ENCODE peak calls at places on chromosomes 5 and 9, in seven cellular contexts. One of them, this sample, is unnamed.
A peak's percentile ranks its signal among the peaks of the same experiment; 100 is the strongest.

GRCh38 chr9:98603821-98604383 is 104.8 kb downstream of the GABBR2 start:
- DNase-seq in GM23338: no peak
- DNase-seq in GM23248: peak; percentile 92
- DNase-seq in neural progenitor cell: no peak
- DNase-seq in SK-N-SH: no peak
- DNase-seq in MM.1S: no peak
- DNase-seq in PC-3: no peak
- DNase-seq in this sample: no peak

GRCh38 chr9:87115790-87116189 is 168.5 kb upstream of the GAS1 start:
- DNase-seq in GM23338: no peak
- DNase-seq in GM23248: no peak
- DNase-seq in neural progenitor cell: no peak
- DNase-seq in SK-N-SH: no peak
- DNase-seq in MM.1S: no peak
- DNase-seq in PC-3: no peak
- DNase-seq in this sample: no peak

GRCh38 chr5:142134333-142135010 is 25.9 kb downstream of the NDFIP1 start:
- DNase-seq in GM23338: no peak
- DNase-seq in GM23248: no peak
- DNase-seq in neural progenitor cell: no peak
- DNase-seq in SK-N-SH: no peak
- DNase-seq in MM.1S: no peak
- DNase-seq in PC-3: no peak
- DNase-seq in this sample: no peak

GRCh38 chr9:121720311-121720991 is 69.0 kb downstream of the DAB2IP start:
- DNase-seq in GM23338: no peak
- DNase-seq in GM23248: peak; percentile 26
- DNase-seq in neural progenitor cell: no peak
- DNase-seq in SK-N-SH: no peak
- DNase-seq in MM.1S: no peak
- DNase-seq in PC-3: peak; percentile 35
- DNase-seq in this sample: peak; percentile 80

GRCh38 chr9:136020671-136021070 is 59.5 kb upstream of the UBAC1 start:
- DNase-seq in GM23338: no peak
- DNase-seq in GM23248: no peak
- DNase-seq in neural progenitor cell: no peak
- DNase-seq in SK-N-SH: no peak
- DNase-seq in MM.1S: no peak
- DNase-seq in PC-3: no peak
- DNase-seq in this sample: no peak

GRCh38 chr5:131386779-131387178 is 122.9 kb downstream of the CDC42SE2 start:
- DNase-seq in GM23338: peak; percentile 28
- DNase-seq in GM23248: no peak
- DNase-seq in neural progenitor cell: no peak
- DNase-seq in SK-N-SH: no peak
- DNase-seq in MM.1S: no peak
- DNase-seq in PC-3: peak; percentile 35
- DNase-seq in this sample: no peak

GRCh38 chr9:129773262-129774048 is 20.6 kb upstream of the PTGES start:
- DNase-seq in GM23338: no peak
- DNase-seq in GM23248: peak; percentile 68
- DNase-seq in neural progenitor cell: no peak
- DNase-seq in SK-N-SH: no peak
- DNase-seq in MM.1S: no peak
- DNase-seq in PC-3: peak; percentile 87
- DNase-seq in this sample: peak; percentile 97

GRCh38 chr9:78786794-78787193 is 489.9 kb downstream of the PSAT1 start:
- DNase-seq in GM23338: no peak
- DNase-seq in GM23248: peak; percentile 87
- DNase-seq in neural progenitor cell: no peak
- DNase-seq in SK-N-SH: no peak
- DNase-seq in MM.1S: no peak
- DNase-seq in PC-3: peak; percentile 33
- DNase-seq in this sample: no peak

GRCh38 chr9:86713456-86713855 is 233.8 kb downstream of the GAS1 start:
- DNase-seq in GM23338: no peak
- DNase-seq in GM23248: peak; percentile 76
- DNase-seq in neural progenitor cell: no peak
- DNase-seq in SK-N-SH: no peak
- DNase-seq in MM.1S: no peak
- DNase-seq in PC-3: peak; percentile 10
- DNase-seq in this sample: peak; percentile 64

GRCh38 chr5:62475072-62475471 is 62.5 kb downstream of the IPO11 start:
- DNase-seq in GM23338: no peak
- DNase-seq in GM23248: peak; percentile 91
- DNase-seq in neural progenitor cell: no peak
- DNase-seq in SK-N-SH: no peak
- DNase-seq in MM.1S: no peak
- DNase-seq in PC-3: peak; percentile 79
- DNase-seq in this sample: peak; percentile 74

GRCh38 chr9:2043243-2043642 is 28.1 kb downstream of the SMARCA2 start:
- DNase-seq in GM23338: no peak
- DNase-seq in GM23248: no peak
- DNase-seq in neural progenitor cell: no peak
- DNase-seq in SK-N-SH: no peak
- DNase-seq in MM.1S: no peak
- DNase-seq in PC-3: no peak
- DNase-seq in this sample: no peak

GRCh38 chr9:86942352-86943222 is 4.7 kb downstream of the GAS1 start:
- DNase-seq in GM23338: peak; percentile 70
- DNase-seq in GM23248: no peak
- DNase-seq in neural progenitor cell: peak; percentile 83
- DNase-seq in SK-N-SH: no peak
- DNase-seq in MM.1S: no peak
- DNase-seq in PC-3: no peak
- DNase-seq in this sample: no peak

GRCh38 chr9:124507880-124508432 is 757 bp upstream of the NR5A1 start:
- DNase-seq in GM23338: no peak
- DNase-seq in GM23248: no peak
- DNase-seq in neural progenitor cell: no peak
- DNase-seq in SK-N-SH: peak; percentile 15
- DNase-seq in MM.1S: no peak
- DNase-seq in PC-3: no peak
- DNase-seq in this sample: no peak

GRCh38 chr5:95647886-95648860 is 1.6 kb downstream of the RFESD start:
- DNase-seq in GM23338: no peak
- DNase-seq in GM23248: no peak
- DNase-seq in neural progenitor cell: no peak
- DNase-seq in SK-N-SH: no peak
- DNase-seq in MM.1S: no peak
- DNase-seq in PC-3: no peak
- DNase-seq in this sample: no peak

GRCh38 chr5:14678773-14679334 is 14.3 kb downstream of the OTULIN start:
- DNase-seq in GM23338: no peak
- DNase-seq in GM23248: no peak
- DNase-seq in neural progenitor cell: no peak
- DNase-seq in SK-N-SH: no peak
- DNase-seq in MM.1S: no peak
- DNase-seq in PC-3: no peak
- DNase-seq in this sample: no peak

GRCh38 chr5:1060535-1060981 is 51.3 kb downstream of the SLC12A7 start:
- DNase-seq in GM23338: no peak
- DNase-seq in GM23248: no peak
- DNase-seq in neural progenitor cell: no peak
- DNase-seq in SK-N-SH: peak; percentile 19
- DNase-seq in MM.1S: no peak
- DNase-seq in PC-3: no peak
- DNase-seq in this sample: no peak

GRCh38 chr5:172380992-172381643 is 73.2 kb downstream of the SH3PXD2B start:
- DNase-seq in GM23338: no peak
- DNase-seq in GM23248: peak; percentile 15
- DNase-seq in neural progenitor cell: no peak
- DNase-seq in SK-N-SH: peak; percentile 79
- DNase-seq in MM.1S: no peak
- DNase-seq in PC-3: peak; percentile 82
- DNase-seq in this sample: no peak

GRCh38 chr5:105745111-105745510 is 1925.6 kb downstream of the EFNA5 start:
- DNase-seq in GM23338: no peak
- DNase-seq in GM23248: no peak
- DNase-seq in neural progenitor cell: no peak
- DNase-seq in SK-N-SH: no peak
- DNase-seq in MM.1S: no peak
- DNase-seq in PC-3: no peak
- DNase-seq in this sample: no peak

GRCh38 chr5:32083981-32084430 is 90.1 kb downstream of the GOLPH3 start:
- DNase-seq in GM23338: no peak
- DNase-seq in GM23248: no peak
- DNase-seq in neural progenitor cell: no peak
- DNase-seq in SK-N-SH: no peak
- DNase-seq in MM.1S: no peak
- DNase-seq in PC-3: no peak
- DNase-seq in this sample: no peak
- H4K20me1 ChIP-seq in GM23338: no peaks in the 10 kb centered on the region
- H4K20me1 ChIP-seq in GM23248: no peaks in the 10 kb centered on the region
- H4K20me1 ChIP-seq in neural progenitor cell: no peaks in the 10 kb centered on the region
- H4K20me1 ChIP-seq in SK-N-SH: no peaks in the 10 kb centered on the region
- H4K20me1 ChIP-seq in MM.1S: no peaks in the 10 kb centered on the region
- H4K20me1 ChIP-seq in PC-3: no peaks in the 10 kb centered on the region
- H4K20me1 ChIP-seq in this sample: no peaks in the 10 kb centered on the region

DNA sequence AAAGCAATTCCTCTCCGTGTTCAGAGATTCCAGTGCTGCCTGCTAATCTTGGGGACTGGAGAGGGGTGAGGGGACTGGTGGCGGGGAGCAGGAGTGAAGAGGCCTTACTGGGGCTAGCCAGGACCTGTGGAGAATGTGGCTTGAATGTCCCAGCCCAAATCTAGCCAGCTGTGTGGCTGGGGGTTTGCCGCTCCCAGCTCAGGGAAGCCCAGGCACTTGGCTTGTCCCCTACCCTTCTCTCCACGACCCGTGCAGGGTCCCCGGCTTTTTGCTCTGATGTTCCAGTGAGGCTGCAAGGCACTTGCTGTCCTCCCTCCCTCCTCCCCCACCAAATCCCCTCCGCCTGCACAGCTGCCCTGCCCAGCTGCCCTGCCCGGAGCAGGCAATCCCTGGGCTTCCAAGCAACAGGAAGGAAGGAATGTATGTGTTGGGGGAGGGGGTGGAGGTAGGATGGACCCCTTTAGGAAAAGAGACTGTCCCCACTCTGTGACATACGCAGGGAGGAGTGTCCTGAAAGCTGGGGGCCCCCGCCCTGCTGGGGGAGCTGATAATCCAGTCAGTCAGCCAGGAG is 2.6 kb downstream of the N4BP3 start:
- DNase-seq in GM23338: peak; percentile 78
- DNase-seq in GM23248: no peak
- DNase-seq in neural progenitor cell: peak; percentile 89
- DNase-seq in SK-N-SH: no peak
- DNase-seq in MM.1S: no peak
- DNase-seq in PC-3: no peak
- DNase-seq in this sample: no peak
- H3F3A ChIP-seq in GM23338: peaks cover 24% of the 10 kb centered on the region
- H3F3A ChIP-seq in GM23248: peaks cover 10% of the 10 kb centered on the region
- H3F3A ChIP-seq in neural progenitor cell: peaks cover 45% of the 10 kb centered on the region
- H3F3A ChIP-seq in SK-N-SH: no peaks in the 10 kb centered on the region
- H3F3A ChIP-seq in MM.1S: no peaks in the 10 kb centered on the region
- H3F3A ChIP-seq in PC-3: no peaks in the 10 kb centered on the region
- H3F3A ChIP-seq in this sample: peaks cover 14% of the 10 kb centered on the region

GRCh38 chr9:134028575-134029247 is 3.4 kb downstream of the BRD3OS start:
- DNase-seq in GM23338: peak; percentile 19
- DNase-seq in GM23248: no peak
- DNase-seq in neural progenitor cell: no peak
- DNase-seq in SK-N-SH: no peak
- DNase-seq in MM.1S: no peak
- DNase-seq in PC-3: no peak
- DNase-seq in this sample: no peak

GRCh38 chr9:134028076-134028475 is 2.8 kb downstream of the BRD3OS start:
- DNase-seq in GM23338: no peak
- DNase-seq in GM23248: no peak
- DNase-seq in neural progenitor cell: no peak
- DNase-seq in SK-N-SH: no peak
- DNase-seq in MM.1S: no peak
- DNase-seq in PC-3: no peak
- DNase-seq in this sample: no peak

GRCh38 chr9:134026981-134027380 is 1.7 kb downstream of the BRD3OS start:
- DNase-seq in GM23338: no peak
- DNase-seq in GM23248: no peak
- DNase-seq in neural progenitor cell: no peak
- DNase-seq in SK-N-SH: no peak
- DNase-seq in MM.1S: no peak
- DNase-seq in PC-3: no peak
- DNase-seq in this sample: no peak

GRCh38 chr9:134026561-134026960 is 1.3 kb downstream of the BRD3OS start:
- DNase-seq in GM23338: no peak
- DNase-seq in GM23248: no peak
- DNase-seq in neural progenitor cell: peak; percentile 46
- DNase-seq in SK-N-SH: no peak
- DNase-seq in MM.1S: no peak
- DNase-seq in PC-3: no peak
- DNase-seq in this sample: no peak

GRCh38 chr9:134027561-134027960 is 2.3 kb downstream of the BRD3OS start:
- DNase-seq in GM23338: no peak
- DNase-seq in GM23248: no peak
- DNase-seq in neural progenitor cell: no peak
- DNase-seq in SK-N-SH: peak; percentile 31
- DNase-seq in MM.1S: no peak
- DNase-seq in PC-3: no peak
- DNase-seq in this sample: no peak
- H4K20me1 ChIP-seq in GM23338: no peaks in the 10 kb centered on the region
- H4K20me1 ChIP-seq in GM23248: no peaks in the 10 kb centered on the region
- H4K20me1 ChIP-seq in neural progenitor cell: peaks cover 28% of the 10 kb centered on the region
- H4K20me1 ChIP-seq in SK-N-SH: no peaks in the 10 kb centered on the region
- H4K20me1 ChIP-seq in MM.1S: no peaks in the 10 kb centered on the region
- H4K20me1 ChIP-seq in PC-3: no peaks in the 10 kb centered on the region
- H4K20me1 ChIP-seq in this sample: no peaks in the 10 kb centered on the region

GRCh38 chr5:83401122-83401620 is 70.4 kb upstream of the VCAN start:
- DNase-seq in GM23338: peak; percentile 16
- DNase-seq in GM23248: peak; percentile 6
- DNase-seq in neural progenitor cell: no peak
- DNase-seq in SK-N-SH: no peak
- DNase-seq in MM.1S: no peak
- DNase-seq in PC-3: no peak
- DNase-seq in this sample: no peak

GRCh38 chr5:83401775-83402174 is 69.8 kb upstream of the VCAN start:
- DNase-seq in GM23338: peak; percentile 15
- DNase-seq in GM23248: no peak
- DNase-seq in neural progenitor cell: no peak
- DNase-seq in SK-N-SH: no peak
- DNase-seq in MM.1S: no peak
- DNase-seq in PC-3: no peak
- DNase-seq in this sample: no peak

GRCh38 chr5:83404182-83404712 is 67.3 kb upstream of the VCAN start:
- DNase-seq in GM23338: no peak
- DNase-seq in GM23248: no peak
- DNase-seq in neural progenitor cell: peak; percentile 60
- DNase-seq in SK-N-SH: no peak
- DNase-seq in MM.1S: no peak
- DNase-seq in PC-3: no peak
- DNase-seq in this sample: no peak

GRCh38 chr5:83397658-83398057 is 73.9 kb upstream of the VCAN start:
- DNase-seq in GM23338: no peak
- DNase-seq in GM23248: no peak
- DNase-seq in neural progenitor cell: no peak
- DNase-seq in SK-N-SH: no peak
- DNase-seq in MM.1S: no peak
- DNase-seq in PC-3: no peak
- DNase-seq in this sample: no peak

DNA sequence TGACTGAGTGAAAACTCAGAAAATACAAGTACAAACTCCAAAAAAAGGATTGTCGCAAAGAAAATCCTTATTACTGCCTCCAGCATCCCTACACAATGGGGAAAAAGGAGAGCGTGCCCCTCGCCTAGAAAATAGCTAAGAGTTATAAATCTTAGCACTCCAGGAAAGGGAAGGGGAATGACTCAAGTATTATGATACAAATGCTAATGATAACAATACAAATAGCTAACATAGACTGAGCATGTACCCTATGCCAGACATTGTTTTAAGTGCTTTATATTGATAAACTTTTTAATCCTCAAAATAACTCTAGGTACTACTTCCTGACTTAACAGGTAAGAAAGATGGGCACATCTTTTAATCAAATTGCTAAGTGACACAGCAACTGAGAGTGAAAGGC is 70.8 kb upstream of the VCAN start:
- DNase-seq in GM23338: no peak
- DNase-seq in GM23248: no peak
- DNase-seq in neural progenitor cell: no peak
- DNase-seq in SK-N-SH: no peak
- DNase-seq in MM.1S: no peak
- DNase-seq in PC-3: no peak
- DNase-seq in this sample: no peak
- H3F3A ChIP-seq in GM23338: no peaks in the 10 kb centered on the region
- H3F3A ChIP-seq in GM23248: no peaks in the 10 kb centered on the region
- H3F3A ChIP-seq in neural progenitor cell: peaks cover 6% of the 10 kb centered on the region
- H3F3A ChIP-seq in SK-N-SH: no peaks in the 10 kb centered on the region
- H3F3A ChIP-seq in MM.1S: no peaks in the 10 kb centered on the region
- H3F3A ChIP-seq in PC-3: no peaks in the 10 kb centered on the region
- H3F3A ChIP-seq in this sample: no peaks in the 10 kb centered on the region